ENCODE peak calls at places on chromosomes 13 and 19, in five cellular contexts. One of them, this sample, is unnamed.

GRCh38 chr19:45630463-45630862 is 8.7 kb downstream of the EML2 start:
- DNase-seq in cardiac fibroblast: peak
- DNase-seq in vagina: no peak
- DNase-seq in CD4-positive, CD25-positive, alpha-beta regulatory T cell: no peak
- DNase-seq in fibroblast of villous mesenchyme: peak
- DNase-seq in this sample: no peak

GRCh38 chr13:99687728-99688397 is 186.6 kb downstream of the TM9SF2 start:
- DNase-seq in cardiac fibroblast: no peak
- DNase-seq in vagina: no peak
- DNase-seq in CD4-positive, CD25-positive, alpha-beta regulatory T cell: no peak
- DNase-seq in fibroblast of villous mesenchyme: no peak
- DNase-seq in this sample: no peak

GRCh38 chr13:49701481-49701880 is 10.2 kb upstream of the EBPL start:
- DNase-seq in cardiac fibroblast: no peak
- DNase-seq in vagina: no peak
- DNase-seq in CD4-positive, CD25-positive, alpha-beta regulatory T cell: no peak
- DNase-seq in fibroblast of villous mesenchyme: no peak
- DNase-seq in this sample: no peak

GRCh38 chr13:46170687-46171086 is 11.3 kb downstream of the LCP1 start:
- DNase-seq in cardiac fibroblast: peak
- DNase-seq in vagina: no peak
- DNase-seq in CD4-positive, CD25-positive, alpha-beta regulatory T cell: no peak
- DNase-seq in fibroblast of villous mesenchyme: peak
- DNase-seq in this sample: peak

GRCh38 chr13:22625691-22626090 is 555.1 kb upstream of the SGCG start:
- DNase-seq in cardiac fibroblast: no peak
- DNase-seq in vagina: no peak
- DNase-seq in CD4-positive, CD25-positive, alpha-beta regulatory T cell: no peak
- DNase-seq in fibroblast of villous mesenchyme: no peak
- DNase-seq in this sample: peak

GRCh38 chr13:27536361-27537101 is 83.8 kb downstream of the LNX2 start:
- DNase-seq in cardiac fibroblast: no peak
- DNase-seq in vagina: no peak
- DNase-seq in CD4-positive, CD25-positive, alpha-beta regulatory T cell: no peak
- DNase-seq in fibroblast of villous mesenchyme: no peak
- DNase-seq in this sample: no peak

GRCh38 chr13:20410726-20411125 is 114.9 kb downstream of the CRYL1 start:
- DNase-seq in cardiac fibroblast: no peak
- DNase-seq in vagina: no peak
- DNase-seq in CD4-positive, CD25-positive, alpha-beta regulatory T cell: no peak
- DNase-seq in fibroblast of villous mesenchyme: no peak
- DNase-seq in this sample: no peak

GRCh38 chr13:72643339-72643989 is 84.0 kb downstream of the MZT1 start:
- DNase-seq in cardiac fibroblast: peak
- DNase-seq in vagina: no peak
- DNase-seq in CD4-positive, CD25-positive, alpha-beta regulatory T cell: peak
- DNase-seq in fibroblast of villous mesenchyme: peak
- DNase-seq in this sample: peak

GRCh38 chr13:110600261-110600819 is 15.0 kb upstream of the NAXD start:
- DNase-seq in cardiac fibroblast: no peak
- DNase-seq in vagina: no peak
- DNase-seq in CD4-positive, CD25-positive, alpha-beta regulatory T cell: no peak
- DNase-seq in fibroblast of villous mesenchyme: no peak
- DNase-seq in this sample: no peak

GRCh38 chr19:33132425-33132824 is 511 bp downstream of the WDR88 start:
- DNase-seq in cardiac fibroblast: no peak
- DNase-seq in vagina: no peak
- DNase-seq in CD4-positive, CD25-positive, alpha-beta regulatory T cell: no peak
- DNase-seq in fibroblast of villous mesenchyme: no peak
- DNase-seq in this sample: no peak

GRCh38 chr13:46143239-46143701 is 38.4 kb upstream of the CPB2 start:
- DNase-seq in cardiac fibroblast: no peak
- DNase-seq in vagina: no peak
- DNase-seq in CD4-positive, CD25-positive, alpha-beta regulatory T cell: no peak
- DNase-seq in fibroblast of villous mesenchyme: no peak
- DNase-seq in this sample: no peak

GRCh38 chr19:51375504-51376221 is 3.2 kb upstream of the NKG7 start:
- DNase-seq in cardiac fibroblast: no peak
- DNase-seq in vagina: no peak
- DNase-seq in CD4-positive, CD25-positive, alpha-beta regulatory T cell: no peak
- DNase-seq in fibroblast of villous mesenchyme: no peak
- DNase-seq in this sample: peak

GRCh38 chr19:38837656-38838121 is 6.1 kb upstream of the ECH1 start:
- DNase-seq in cardiac fibroblast: no peak
- DNase-seq in vagina: no peak
- DNase-seq in CD4-positive, CD25-positive, alpha-beta regulatory T cell: no peak
- DNase-seq in fibroblast of villous mesenchyme: peak
- DNase-seq in this sample: no peak

GRCh38 chr13:24233351-24233901 is 72.9 kb downstream of the SPATA13 start:
- DNase-seq in cardiac fibroblast: peak
- DNase-seq in vagina: no peak
- DNase-seq in CD4-positive, CD25-positive, alpha-beta regulatory T cell: no peak
- DNase-seq in fibroblast of villous mesenchyme: peak
- DNase-seq in this sample: no peak

GRCh38 chr19:19465436-19466070 is 49.8 kb downstream of the TSSK6 start:
- DNase-seq in cardiac fibroblast: no peak
- DNase-seq in vagina: no peak
- DNase-seq in CD4-positive, CD25-positive, alpha-beta regulatory T cell: no peak
- DNase-seq in fibroblast of villous mesenchyme: no peak
- DNase-seq in this sample: no peak

GRCh38 chr19:40365613-40366401 is 17.3 kb downstream of the PLD3 start:
- DNase-seq in cardiac fibroblast: peak
- DNase-seq in vagina: no peak
- DNase-seq in CD4-positive, CD25-positive, alpha-beta regulatory T cell: no peak
- DNase-seq in fibroblast of villous mesenchyme: peak
- DNase-seq in this sample: no peak

GRCh38 chr13:75514080-75515040 is 23.3 kb downstream of the COMMD6 start:
- DNase-seq in cardiac fibroblast: peak
- DNase-seq in vagina: no peak
- DNase-seq in CD4-positive, CD25-positive, alpha-beta regulatory T cell: no peak
- DNase-seq in fibroblast of villous mesenchyme: peak
- DNase-seq in this sample: no peak

GRCh38 chr13:113664751-113665581 is 2.1 kb upstream of the GRK1 start:
- DNase-seq in cardiac fibroblast: no peak
- DNase-seq in vagina: no peak
- DNase-seq in CD4-positive, CD25-positive, alpha-beta regulatory T cell: no peak
- DNase-seq in fibroblast of villous mesenchyme: no peak
- DNase-seq in this sample: no peak

GRCh38 chr19:49331616-49332055 is 3.6 kb upstream of the CD37 start:
- DNase-seq in cardiac fibroblast: peak
- DNase-seq in vagina: no peak
- DNase-seq in CD4-positive, CD25-positive, alpha-beta regulatory T cell: peak
- DNase-seq in fibroblast of villous mesenchyme: peak
- DNase-seq in this sample: peak

GRCh38 chr13:20869540-20869939 is 33.0 kb downstream of the XPO4 start:
- DNase-seq in cardiac fibroblast: peak
- DNase-seq in vagina: no peak
- DNase-seq in CD4-positive, CD25-positive, alpha-beta regulatory T cell: no peak
- DNase-seq in fibroblast of villous mesenchyme: no peak
- DNase-seq in this sample: no peak

GRCh38 chr19:37468961-37469777 is at the start of gene ZNF570:
- DNase-seq in cardiac fibroblast: peak
- DNase-seq in vagina: no peak
- DNase-seq in CD4-positive, CD25-positive, alpha-beta regulatory T cell: peak
- DNase-seq in fibroblast of villous mesenchyme: peak
- DNase-seq in this sample: peak

GRCh38 chr13:85334187-85334586 is 465.0 kb downstream of the SLITRK6 start:
- DNase-seq in cardiac fibroblast: no peak
- DNase-seq in vagina: no peak
- DNase-seq in CD4-positive, CD25-positive, alpha-beta regulatory T cell: no peak
- DNase-seq in fibroblast of villous mesenchyme: no peak
- DNase-seq in this sample: no peak

GRCh38 chr19:47719047-47719885 is 6.0 kb downstream of the EHD2 start:
- DNase-seq in cardiac fibroblast: peak
- DNase-seq in vagina: no peak
- DNase-seq in CD4-positive, CD25-positive, alpha-beta regulatory T cell: no peak
- DNase-seq in fibroblast of villous mesenchyme: peak
- DNase-seq in this sample: no peak

DNA sequence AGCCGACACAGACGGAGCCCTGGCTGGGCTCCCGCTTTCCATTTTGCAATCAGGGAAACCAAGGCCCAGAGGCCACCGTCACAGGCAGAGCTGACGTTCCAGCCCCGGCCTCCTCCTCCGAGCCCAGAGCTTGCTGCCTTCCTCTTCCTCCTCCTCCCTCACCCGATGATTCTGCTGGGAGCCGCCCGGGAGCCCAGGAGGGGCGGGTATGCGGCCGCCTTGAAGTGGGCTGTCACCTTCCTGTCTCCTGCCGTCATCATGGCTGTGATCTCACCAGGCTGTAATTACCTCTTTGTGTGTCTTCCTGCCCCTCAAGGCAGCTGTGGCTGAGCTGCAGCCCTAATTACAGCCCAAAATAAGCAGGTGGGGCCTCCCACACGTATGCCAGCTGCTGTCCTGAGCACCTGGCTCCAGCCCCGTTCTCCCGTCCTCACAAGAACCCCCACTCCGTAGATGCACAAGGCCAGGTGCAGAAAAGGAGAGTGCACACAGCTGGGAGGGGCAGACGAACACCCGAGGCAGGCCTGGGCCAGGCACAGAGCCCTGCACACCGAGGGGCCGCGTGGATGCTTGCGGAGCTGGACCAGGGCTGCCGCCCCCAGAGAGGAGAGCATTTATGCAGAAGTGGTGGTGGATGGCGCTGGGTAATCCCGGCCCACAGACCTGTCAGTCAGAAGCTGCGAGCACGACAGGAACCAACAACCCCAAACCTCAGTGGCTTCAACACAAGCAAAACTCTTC is 4.0 kb downstream of the TPGS1 start:
- DNase-seq in cardiac fibroblast: peak
- DNase-seq in vagina: no peak
- DNase-seq in CD4-positive, CD25-positive, alpha-beta regulatory T cell: peak
- DNase-seq in fibroblast of villous mesenchyme: no peak
- DNase-seq in this sample: peak
- H3K4me3 ChIP-seq in cardiac fibroblast: no peak
- H3K4me3 ChIP-seq in vagina: peak
- H3K4me3 ChIP-seq in CD4-positive, CD25-positive, alpha-beta regulatory T cell: peak
- H3K4me3 ChIP-seq in fibroblast of villous mesenchyme: no peak
- H3K4me3 ChIP-seq in this sample: peak

GRCh38 chr13:39672378-39673132 is 17.1 kb downstream of the COG6 start:
- DNase-seq in cardiac fibroblast: peak
- DNase-seq in vagina: no peak
- DNase-seq in CD4-positive, CD25-positive, alpha-beta regulatory T cell: no peak
- DNase-seq in fibroblast of villous mesenchyme: peak
- DNase-seq in this sample: no peak
- H3K4me3 ChIP-seq in cardiac fibroblast: no peak
- H3K4me3 ChIP-seq in vagina: no peak
- H3K4me3 ChIP-seq in CD4-positive, CD25-positive, alpha-beta regulatory T cell: no peak
- H3K4me3 ChIP-seq in fibroblast of villous mesenchyme: no peak
- H3K4me3 ChIP-seq in this sample: no peak

GRCh38 chr19:12042893-12043292 is 7.4 kb upstream of the ZNF433 start:
- DNase-seq in cardiac fibroblast: no peak
- DNase-seq in vagina: no peak
- DNase-seq in CD4-positive, CD25-positive, alpha-beta regulatory T cell: no peak
- DNase-seq in fibroblast of villous mesenchyme: no peak
- DNase-seq in this sample: no peak
- H3K4me3 ChIP-seq in cardiac fibroblast: no peak
- H3K4me3 ChIP-seq in vagina: no peak
- H3K4me3 ChIP-seq in CD4-positive, CD25-positive, alpha-beta regulatory T cell: no peak
- H3K4me3 ChIP-seq in fibroblast of villous mesenchyme: no peak
- H3K4me3 ChIP-seq in this sample: no peak

GRCh38 chr13:93341517-93341916 is 114.9 kb downstream of the GPC6 start:
- DNase-seq in cardiac fibroblast: no peak
- DNase-seq in vagina: no peak
- DNase-seq in CD4-positive, CD25-positive, alpha-beta regulatory T cell: no peak
- DNase-seq in fibroblast of villous mesenchyme: no peak
- DNase-seq in this sample: no peak

GRCh38 chr13:93339550-93339949 is 112.9 kb downstream of the GPC6 start:
- DNase-seq in cardiac fibroblast: no peak
- DNase-seq in vagina: no peak
- DNase-seq in CD4-positive, CD25-positive, alpha-beta regulatory T cell: no peak
- DNase-seq in fibroblast of villous mesenchyme: no peak
- DNase-seq in this sample: no peak

GRCh38 chr13:93345642-93346220 is 119.1 kb downstream of the GPC6 start:
- DNase-seq in cardiac fibroblast: no peak
- DNase-seq in vagina: no peak
- DNase-seq in CD4-positive, CD25-positive, alpha-beta regulatory T cell: no peak
- DNase-seq in fibroblast of villous mesenchyme: peak
- DNase-seq in this sample: no peak

GRCh38 chr13:93345061-93345460 is 118.5 kb downstream of the GPC6 start:
- DNase-seq in cardiac fibroblast: no peak
- DNase-seq in vagina: no peak
- DNase-seq in CD4-positive, CD25-positive, alpha-beta regulatory T cell: no peak
- DNase-seq in fibroblast of villous mesenchyme: peak
- DNase-seq in this sample: no peak

GRCh38 chr13:93344048-93344447 is 117.4 kb downstream of the GPC6 start:
- DNase-seq in cardiac fibroblast: no peak
- DNase-seq in vagina: no peak
- DNase-seq in CD4-positive, CD25-positive, alpha-beta regulatory T cell: no peak
- DNase-seq in fibroblast of villous mesenchyme: no peak
- DNase-seq in this sample: no peak
- H3K4me3 ChIP-seq in cardiac fibroblast: no peak
- H3K4me3 ChIP-seq in vagina: no peak
- H3K4me3 ChIP-seq in CD4-positive, CD25-positive, alpha-beta regulatory T cell: no peak
- H3K4me3 ChIP-seq in fibroblast of villous mesenchyme: no peak
- H3K4me3 ChIP-seq in this sample: no peak

GRCh38 chr19:2702170-2703076 is at the start of gene GNG7:
- DNase-seq in cardiac fibroblast: peak
- DNase-seq in vagina: no peak
- DNase-seq in CD4-positive, CD25-positive, alpha-beta regulatory T cell: peak
- DNase-seq in fibroblast of villous mesenchyme: peak
- DNase-seq in this sample: peak
- H3K4me3 ChIP-seq in cardiac fibroblast: peak
- H3K4me3 ChIP-seq in vagina: peak
- H3K4me3 ChIP-seq in CD4-positive, CD25-positive, alpha-beta regulatory T cell: peak
- H3K4me3 ChIP-seq in fibroblast of villous mesenchyme: peak
- H3K4me3 ChIP-seq in this sample: peak

GRCh38 chr19:54470276-54470887 is 2.7 kb downstream of the CDC42EP5 start:
- DNase-seq in cardiac fibroblast: no peak
- DNase-seq in vagina: no peak
- DNase-seq in CD4-positive, CD25-positive, alpha-beta regulatory T cell: no peak
- DNase-seq in fibroblast of villous mesenchyme: no peak
- DNase-seq in this sample: no peak
- H3K4me3 ChIP-seq in cardiac fibroblast: no peak
- H3K4me3 ChIP-seq in vagina: peak
- H3K4me3 ChIP-seq in CD4-positive, CD25-positive, alpha-beta regulatory T cell: no peak
- H3K4me3 ChIP-seq in fibroblast of villous mesenchyme: no peak
- H3K4me3 ChIP-seq in this sample: no peak

This sample was measured in Jurkat, Clone E6-1.